ENCODE peak calls at places on chromosome 19, in four cellular contexts. X is astrocyte of the spinal cord; Y is HFF-Myc; B is CD8-positive, alpha-beta memory T cell. N is an unnamed sample.

GRCh38 chr19:11737964-11738745 is 591 bp downstream of the ZNF823 start:
- DNase-seq in X (peak), Y (no peak), B (peak), N (no peak)

GRCh38 chr19:52227980-52228379 is 38.1 kb downstream of the PPP2R1A start:
- DNase-seq in X (no peak), Y (no peak), B (no peak), N (no peak)

GRCh38 chr19:2977686-2978466 is 512 bp downstream of the TLE6 start:
- DNase-seq in X (no peak), Y (no peak), B (no peak), N (no peak)

GRCh38 chr19:39209196-39209595 is 5.1 kb upstream of the SYCN start:
- DNase-seq in X (no peak), Y (no peak), B (no peak), N (no peak)

GRCh38 chr19:47158879-47159509 is 28.4 kb downstream of the SAE1 start:
- DNase-seq in X (peak), Y (no peak), B (peak), N (no peak)

GRCh38 chr19:34662919-34663318 is 14.0 kb downstream of the SCGB2B2 start:
- DNase-seq in X (no peak), Y (peak), B (peak), N (no peak)

GRCh38 chr19:40217027-40217810 is 965 bp downstream of the TTC9B start:
- DNase-seq in X (no peak), Y (no peak), B (no peak), N (no peak)

GRCh38 chr19:5673752-5674151 is 6.6 kb downstream of the MICOS13 start:
- DNase-seq in X (no peak), Y (no peak), B (no peak), N (no peak)

GRCh38 chr19:10510301-10510802 is 6.9 kb downstream of the S1PR5 start:
- DNase-seq in X (no peak), Y (no peak), B (peak), N (no peak)

GRCh38 chr19:56725829-56726424 is 54.4 kb upstream of the ZNF835 start:
- DNase-seq in X (no peak), Y (no peak), B (no peak), N (no peak)

GRCh38 chr19:47885067-47885463 is 1.1 kb downstream of the SULT2A1 start:
- DNase-seq in X (no peak), Y (no peak), B (no peak), N (no peak)

GRCh38 chr19:53511933-53512374 is 26.0 kb upstream of the ZNF331 start:
- DNase-seq in X (peak), Y (no peak), B (peak), N (no peak)

GRCh38 chr19:33441828-33442227 is 68.3 kb downstream of the CEBPG start:
- DNase-seq in X (no peak), Y (no peak), B (no peak), N (no peak)

GRCh38 chr19:35754365-35755139 is 2.3 kb downstream of the HSPB6 start:
- DNase-seq in X (no peak), Y (no peak), B (no peak), N (no peak)

GRCh38 chr19:35756373-35757230 is at the start of gene HSPB6:
- DNase-seq in X (peak), Y (no peak), B (no peak), N (no peak)

GRCh38 chr19:35753634-35754364 is 3.0 kb downstream of the HSPB6 start:
- DNase-seq in X (no peak), Y (no peak), B (no peak), N (no peak)

GRCh38 chr19:35755550-35756371 is 1.1 kb downstream of the HSPB6 start:
- DNase-seq in X (peak), Y (no peak), B (peak), N (peak)

DNA sequence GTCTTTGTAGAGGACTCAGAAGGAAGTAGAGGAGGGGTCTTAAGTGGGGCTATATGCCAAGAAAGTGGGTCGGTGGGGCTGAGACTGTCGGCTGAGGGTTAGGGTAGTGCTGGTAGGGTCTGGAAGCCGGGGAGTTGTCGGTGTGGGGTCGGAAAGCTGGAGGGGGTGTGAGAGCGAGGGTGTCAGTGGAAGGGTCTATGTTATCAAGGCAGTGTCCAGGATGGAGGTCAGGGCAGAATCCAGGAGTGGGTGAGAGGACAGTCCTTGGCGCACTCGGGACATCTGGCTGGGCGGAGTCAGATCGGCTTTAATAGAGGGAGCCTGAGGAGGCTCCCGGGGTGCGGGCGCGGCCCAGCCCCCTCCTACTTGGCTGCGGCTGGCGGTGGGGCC is 1.7 kb downstream of the HSPB6 start:
- DNase-seq in X (no peak), Y (no peak), B (no peak), N (no peak)
- H3K4me3 ChIP-seq in X (peak), Y (peak), B (no peak), N (peak)

GRCh38 chr19:15587663-15588062 is 27.4 kb upstream of the CYP4F8 start:
- DNase-seq in X (no peak), Y (no peak), B (no peak), N (no peak)
- H3K4me3 ChIP-seq in X (no peak), Y (no peak), B (no peak), N (no peak)

DNA sequence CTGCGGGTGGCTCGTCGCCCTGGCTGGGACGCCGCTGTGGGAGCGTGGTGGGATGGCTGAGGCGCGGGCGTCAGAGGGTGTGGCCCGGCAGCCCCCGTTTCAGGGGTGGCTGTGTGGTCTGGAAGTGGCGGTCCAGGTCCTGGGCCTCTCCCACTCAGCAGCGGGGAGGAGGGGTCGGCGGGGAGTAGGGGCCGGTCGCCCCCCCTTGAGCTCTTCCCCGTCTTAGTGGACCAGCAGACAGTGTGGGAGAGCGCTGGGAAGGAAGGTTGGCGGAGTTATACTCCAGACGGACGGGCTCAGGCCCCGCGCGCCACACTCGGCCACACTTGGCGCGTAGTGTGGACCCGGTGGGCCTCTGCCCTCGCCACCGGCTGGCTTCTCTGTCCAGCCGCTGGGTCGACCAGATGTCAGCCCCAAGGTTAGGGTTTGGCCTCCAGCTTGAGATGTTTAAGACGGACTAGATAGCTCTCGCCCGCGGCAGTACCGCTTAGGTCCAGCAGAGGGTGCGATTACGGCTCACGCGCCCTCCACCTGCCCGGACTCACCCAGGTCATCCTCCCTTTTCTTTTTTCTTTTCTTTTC is 21.7 kb upstream of the ZNF429 start:
- DNase-seq in X (no peak), Y (peak), B (peak), N (no peak)
- H3K4me3 ChIP-seq in X (no peak), Y (peak), B (no peak), N (no peak)

GRCh38 chr19:720691-721160 is 12.0 kb downstream of the PALM start:
- DNase-seq in X (no peak), Y (no peak), B (no peak), N (no peak)

GRCh38 chr19:719636-720377 is 11.1 kb downstream of the PALM start:
- DNase-seq in X (no peak), Y (no peak), B (no peak), N (no peak)

GRCh38 chr19:715347-715746 is 6.6 kb downstream of the PALM start:
- DNase-seq in X (no peak), Y (no peak), B (no peak), N (no peak)

GRCh38 chr19:719081-719512 is 10.4 kb downstream of the PALM start:
- DNase-seq in X (no peak), Y (no peak), B (no peak), N (no peak)

GRCh38 chr19:718251-719024 is 9.7 kb downstream of the PALM start:
- DNase-seq in X (no peak), Y (no peak), B (no peak), N (no peak)
- H3K4me3 ChIP-seq in X (no peak), Y (no peak), B (no peak), N (no peak)

DNA sequence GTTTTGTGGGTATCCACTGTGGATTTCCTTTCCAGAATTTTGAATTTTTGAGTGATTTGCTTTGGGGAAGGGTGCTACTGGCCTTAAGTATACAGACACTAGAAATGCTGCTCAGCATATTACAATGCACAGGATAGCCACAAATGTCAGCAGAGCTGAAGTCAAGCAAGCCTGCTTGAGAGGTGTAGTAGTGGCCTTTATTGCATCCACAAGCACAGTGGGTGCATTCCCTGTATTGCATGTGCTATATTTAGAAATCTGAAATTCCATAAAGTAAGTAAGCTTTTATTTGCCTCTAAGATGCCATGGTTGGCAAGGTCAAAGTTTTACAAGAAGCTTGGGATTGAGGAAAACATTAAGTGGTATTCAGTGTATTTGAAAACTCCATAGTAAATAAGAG is 79.5 kb upstream of the ZNF91 start:
- DNase-seq in X (no peak), Y (no peak), B (no peak), N (no peak)
- H3K4me3 ChIP-seq in X (no peak), Y (no peak), B (no peak), N (no peak)

GRCh38 chr19:50967924-50968708 is 1.3 kb downstream of the KLK6 start:
- DNase-seq in X (no peak), Y (no peak), B (no peak), N (no peak)
- H3K4me3 ChIP-seq in X (no peak), Y (no peak), B (no peak), N (no peak)

GRCh38 chr19:18041054-18041453 is 33.1 kb downstream of the ARRDC2 start:
- DNase-seq in X (no peak), Y (no peak), B (no peak), N (no peak)

GRCh38 chr19:18046066-18046718 is 38.2 kb downstream of the ARRDC2 start:
- DNase-seq in X (peak), Y (peak), B (no peak), N (peak)

GRCh38 chr19:18049390-18049789 is 37.3 kb downstream of the IL12RB1 start:
- DNase-seq in X (peak), Y (no peak), B (no peak), N (no peak)

GRCh38 chr19:18045307-18046013 is 37.5 kb downstream of the ARRDC2 start:
- DNase-seq in X (no peak), Y (no peak), B (no peak), N (no peak)

GRCh38 chr19:18044825-18045304 is 36.9 kb downstream of the ARRDC2 start:
- DNase-seq in X (peak), Y (no peak), B (peak), N (peak)
- H3K4me3 ChIP-seq in X (peak), Y (peak), B (peak), N (peak)

N was measured in skeletal muscle cell.